ENCODE peak calls at places on chromosomes 11 and 22, in ten cellular contexts. E, H, U, P, X, B, G, Q, S and J are unnamed samples.

GRCh38 chr11:68099474-68100405 is 21.4 kb downstream of the CHKA start:
- DNase-seq in G (no peak), U (peak), P (no peak), Q (peak), S (peak), E (no peak), X (peak), H (peak), B (no peak), J (no peak)

GRCh38 chr11:74770456-74770855 is 21.8 kb downstream of the RNF169 start:
- DNase-seq in U (no peak), G (no peak), Q (no peak), S (no peak), H (no peak), X (no peak), B (no peak), P (no peak), E (no peak), J (no peak)

GRCh38 chr11:36672815-36673450 is 74.9 kb upstream of the RAG2 start:
- DNase-seq in S (no peak), P (peak), Q (peak), U (no peak), E (no peak), H (no peak), B (peak), X (no peak), G (no peak), J (peak)

GRCh38 chr22:35821654-35822053 is 104.0 kb downstream of the APOL5 start:
- DNase-seq in P (no peak), U (no peak), B (no peak), S (no peak), H (no peak), Q (peak), X (no peak), G (no peak), E (no peak), J (no peak)

GRCh38 chr11:134923441-134923840 is 511.4 kb upstream of the B3GAT1 start:
- DNase-seq in H (no peak), X (no peak), S (no peak), Q (no peak), P (no peak), E (no peak), B (no peak), G (no peak), U (no peak), J (peak)

GRCh38 chr11:8584096-8584495 is 9.9 kb downstream of the STK33 start:
- DNase-seq in P (no peak), B (no peak), U (no peak), H (no peak), E (no peak), X (no peak), S (no peak), Q (no peak), G (no peak), J (no peak)

GRCh38 chr11:1706634-1707400 is 9.8 kb downstream of the KRTAP5-6 start:
- DNase-seq in G (no peak), S (no peak), B (peak), X (no peak), U (no peak), E (no peak), H (peak), P (no peak), Q (no peak), J (peak)

GRCh38 chr11:132627981-132628380 is 904.3 kb downstream of the OPCML start:
- DNase-seq in G (no peak), X (no peak), E (no peak), H (no peak), Q (no peak), U (no peak), S (no peak), B (no peak), P (no peak), J (no peak)

GRCh38 chr11:111573821-111574249 is 28.4 kb upstream of the SIK2 start:
- DNase-seq in G (no peak), U (no peak), B (no peak), Q (no peak), X (peak), H (no peak), S (no peak), E (no peak), P (no peak), J (no peak)

GRCh38 chr11:113553235-113553634 is 78.0 kb upstream of the DRD2 start:
- DNase-seq in H (no peak), G (no peak), S (peak), U (no peak), X (no peak), Q (no peak), P (peak), E (no peak), B (no peak), J (peak)

GRCh38 chr11:10566257-10566956 is 2.1 kb downstream of the LYVE1 start:
- DNase-seq in X (no peak), U (no peak), G (no peak), P (no peak), B (no peak), H (no peak), Q (no peak), S (no peak), E (no peak), J (no peak)

GRCh38 chr11:58276151-58276550 is 8.1 kb upstream of the OR10W1 start:
- DNase-seq in X (no peak), P (no peak), S (no peak), G (no peak), U (no peak), B (no peak), H (no peak), Q (no peak), E (no peak), J (no peak)

GRCh38 chr11:118223992-118224391 is 819 bp downstream of the JAML start:
- DNase-seq in E (no peak), Q (no peak), U (no peak), B (no peak), P (no peak), H (no peak), X (no peak), S (no peak), G (no peak), J (no peak)

GRCh38 chr22:22397292-22397870 is 111.2 kb downstream of the ZNF280B start:
- DNase-seq in Q (peak), P (peak), H (no peak), U (no peak), X (no peak), G (no peak), S (no peak), B (no peak), E (peak), J (peak)

GRCh38 chr11:1239596-1240205 is 16.8 kb downstream of the MUC5B start:
- DNase-seq in E (no peak), U (no peak), P (no peak), Q (no peak), B (no peak), G (no peak), S (no peak), X (no peak), H (no peak), J (no peak)

GRCh38 chr22:24247564-24248344 is 2.9 kb upstream of the GGT5 start:
- DNase-seq in G (no peak), Q (peak), B (peak), P (peak), S (peak), H (peak), U (peak), E (peak), X (peak), J (peak)

GRCh38 chr11:84396521-84396920 is 1110.4 kb upstream of the CCDC90B start:
- DNase-seq in E (no peak), U (no peak), Q (no peak), G (no peak), P (no peak), B (no peak), S (no peak), X (no peak), H (no peak), J (no peak)

GRCh38 chr11:117822031-117822521 is 2.5 kb downstream of the FXYD2 start:
- DNase-seq in X (peak), B (peak), U (no peak), H (peak), E (no peak), Q (no peak), P (no peak), G (no peak), S (no peak), J (no peak)

GRCh38 chr11:22169833-22170232 is 23.1 kb upstream of the ANO5 start:
- DNase-seq in G (no peak), X (no peak), H (no peak), B (peak), U (no peak), P (no peak), S (no peak), Q (peak), E (no peak), J (no peak)

GRCh38 chr11:95065336-95065735 is 1.4 kb upstream of the SRSF8 start:
- DNase-seq in B (no peak), P (no peak), U (no peak), H (no peak), X (no peak), S (no peak), G (no peak), Q (no peak), E (no peak), J (no peak)

GRCh38 chr11:3835752-3836151 is 5.0 kb downstream of the RHOG start:
- DNase-seq in E (no peak), S (no peak), G (no peak), P (no peak), U (no peak), B (peak), X (peak), Q (no peak), H (no peak), J (no peak)

GRCh38 chr22:49853981-49854791 is 542 bp downstream of the ZBED4 start:
- DNase-seq in E (no peak), H (peak), Q (no peak), G (no peak), U (peak), S (no peak), P (no peak), X (peak), B (peak), J (peak)

GRCh38 chr22:35368386-35368785 is 12.5 kb upstream of the HMOX1 start:
- DNase-seq in P (no peak), E (no peak), H (no peak), B (no peak), S (no peak), G (no peak), X (no peak), U (no peak), Q (no peak), J (no peak)

GRCh38 chr11:72688929-72689328 is 14.7 kb upstream of the PDE2A start:
- DNase-seq in G (no peak), U (no peak), Q (no peak), E (no peak), P (no peak), H (no peak), X (no peak), S (no peak), B (no peak), J (no peak)

GRCh38 chr11:122146475-122146874 is 30.5 kb upstream of the BLID start:
- DNase-seq in S (no peak), E (no peak), Q (no peak), X (no peak), B (no peak), U (no peak), H (no peak), G (no peak), P (peak), J (no peak)

GRCh38 chr11:116906479-116906878 is 69.1 kb upstream of the APOA1 start:
- DNase-seq in P (no peak), U (no peak), Q (no peak), B (no peak), H (no peak), X (no peak), E (no peak), G (no peak), S (no peak), J (no peak)

GRCh38 chr11:19905280-19905853 is 192.7 kb downstream of the NAV2 start:
- DNase-seq in Q (peak), U (no peak), X (no peak), P (peak), S (no peak), E (no peak), H (no peak), B (peak), G (no peak), J (no peak)
- TF ChIP-seq CTCF in Q (peak), U (peak), X (peak), P (peak), S (peak), E (no peak), H (peak), B (peak), G (peak), J (no peak)

GRCh38 chr11:47007579-47007978 is 71.0 kb downstream of the CSTPP1 start:
- DNase-seq in P (no peak), G (no peak), U (no peak), S (no peak), E (no peak), X (no peak), H (no peak), B (no peak), Q (no peak), J (no peak)
- H3K4me3 ChIP-seq in P (no peak), G (no peak), U (no peak), S (no peak), E (no peak), X (no peak), H (no peak), B (no peak), Q (no peak), J (no peak)

GRCh38 chr22:37559901-37560681 is at the start of gene CDC42EP1:
- DNase-seq in H (peak), B (no peak), G (no peak), Q (no peak), P (no peak), S (no peak), U (peak), X (peak), E (no peak), J (peak)
- TF ChIP-seq POLR2A in H (peak), B (no peak), G (no peak), Q (peak), P (peak), S (peak), U (peak), X (peak), E (peak), J (no peak)

DNA sequence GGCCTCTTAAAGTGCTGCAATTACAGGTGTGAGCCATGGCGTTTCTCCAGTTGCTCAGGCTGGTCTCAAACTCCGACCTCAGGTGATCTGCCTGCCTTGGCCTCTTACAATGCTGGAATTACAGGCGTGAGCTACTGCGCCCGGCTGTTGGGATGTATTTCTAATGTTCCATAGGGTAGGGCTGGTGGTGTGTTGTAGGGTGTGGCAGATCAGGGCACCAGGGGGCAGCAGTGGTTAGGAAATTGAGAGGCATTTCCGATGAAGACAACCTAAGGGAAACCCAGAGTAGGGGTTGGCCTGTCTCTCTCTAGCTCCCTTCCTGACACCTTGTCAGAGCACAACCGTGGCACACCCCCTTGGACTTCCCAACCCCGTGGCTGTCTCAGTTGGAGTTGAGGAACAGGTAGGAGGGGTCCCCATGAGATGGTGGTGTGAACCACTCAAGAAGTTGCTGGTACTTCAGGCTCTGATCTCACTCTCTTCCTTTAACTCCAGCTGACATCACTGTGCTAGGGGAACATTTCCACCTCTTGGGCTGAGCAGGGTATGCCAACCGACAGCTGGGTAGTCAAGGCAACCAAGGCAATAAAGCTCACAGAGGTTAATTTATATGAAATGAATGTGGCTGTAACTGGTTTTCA is 32.9 kb downstream of the YWHAH start:
- DNase-seq in X (peak), Q (peak), H (peak), U (peak), P (peak), G (no peak), B (peak), S (peak), E (peak), J (peak)
- TF ChIP-seq CTCF in X (peak), Q (peak), H (peak), U (no peak), P (peak), G (peak), B (peak), S (peak), E (peak), J (no peak)